ENCODE peak calls at places on chromosome 16, in seven cellular contexts. Y, C, S, Q, T, X and U are unnamed samples.

GRCh38 chr16:85498607-85499006 is 114.5 kb upstream of the GSE1 start:
- DNase-seq in Y (no peak), C (no peak), S (no peak), Q (no peak), T (no peak), X (no peak), U (peak; percentile 75)

GRCh38 chr16:11570796-11571195 is 15.9 kb downstream of the LITAF start:
- DNase-seq in Y (no peak), C (no peak), S (no peak), Q (peak; percentile 5), T (no peak), X (no peak), U (no peak)

GRCh38 chr16:82819286-82819685 is 192.5 kb downstream of the CDH13 start:
- DNase-seq in Y (no peak), C (no peak), S (no peak), Q (no peak), T (no peak), X (no peak), U (no peak)

GRCh38 chr16:14399397-14400284 is 230.4 kb downstream of the PARN start:
- DNase-seq in Y (no peak), C (peak; percentile 29), S (no peak), Q (peak; percentile 33), T (peak; percentile 25), X (peak; percentile 58), U (peak; percentile 89)

GRCh38 chr16:53147500-53148065 is 92.8 kb downstream of the CHD9 start:
- DNase-seq in Y (no peak), C (no peak), S (no peak), Q (no peak), T (no peak), X (no peak), U (no peak)

GRCh38 chr16:83830091-83830768 is 22.5 kb downstream of the HSBP1 start:
- DNase-seq in Y (no peak), C (no peak), S (no peak), Q (no peak), T (no peak), X (no peak), U (no peak)

GRCh38 chr16:2898831-2899563 is 12.7 kb upstream of the FLYWCH1 start:
- DNase-seq in Y (no peak), C (no peak), S (no peak), Q (no peak), T (no peak), X (no peak), U (no peak)

GRCh38 chr16:35732046-35732810 is 2272.8 kb downstream of the TP53TG3F start:
- DNase-seq in Y (no peak), C (no peak), S (no peak), Q (no peak), T (no peak), X (no peak), U (no peak)

GRCh38 chr16:81786321-81786720 is 7.2 kb downstream of the PLCG2 start:
- DNase-seq in Y (no peak), C (no peak), S (no peak), Q (no peak), T (no peak), X (no peak), U (no peak)

GRCh38 chr16:35746963-35747657 is 2287.7 kb downstream of the TP53TG3F start:
- DNase-seq in Y (no peak), C (no peak), S (no peak), Q (no peak), T (no peak), X (no peak), U (no peak)

GRCh38 chr16:11168386-11169065 is 87.5 kb downstream of the SOCS1 start:
- DNase-seq in Y (no peak), C (no peak), S (no peak), Q (no peak), T (peak; percentile 34), X (peak; percentile 9), U (no peak)

GRCh38 chr16:49148410-49148809 is 133.2 kb downstream of the CBLN1 start:
- DNase-seq in Y (no peak), C (no peak), S (no peak), Q (no peak), T (no peak), X (no peak), U (no peak)

GRCh38 chr16:69105501-69106361 is at the start of gene HAS3:
- DNase-seq in Y (peak; percentile 90), C (no peak), S (peak; percentile 77), Q (peak; percentile 50), T (peak; percentile 52), X (peak; percentile 70), U (no peak)

GRCh38 chr16:84700518-84701277 is 898 bp downstream of the USP10 start:
- DNase-seq in Y (no peak), C (no peak), S (peak; percentile 24), Q (no peak), T (no peak), X (no peak), U (no peak)

GRCh38 chr16:14489460-14489859 is 140.6 kb downstream of the PARN start:
- DNase-seq in Y (no peak), C (no peak), S (no peak), Q (no peak), T (no peak), X (peak; percentile 37), U (peak; percentile 64)

GRCh38 chr16:67779256-67780014 is 26.9 kb downstream of the RANBP10 start:
- DNase-seq in Y (no peak), C (no peak), S (no peak), Q (no peak), T (no peak), X (no peak), U (no peak)

GRCh38 chr16:57575468-57576277 is 33.2 kb downstream of the ADGRG5 start:
- DNase-seq in Y (no peak), C (no peak), S (no peak), Q (no peak), T (no peak), X (no peak), U (no peak)

GRCh38 chr16:57648590-57649442 is 19.3 kb upstream of the ADGRG3 start:
- DNase-seq in Y (peak; percentile 86), C (no peak), S (peak; percentile 86), Q (peak; percentile 72), T (peak; percentile 79), X (peak; percentile 88), U (peak; percentile 53)

GRCh38 chr16:55225972-55226542 is 97.9 kb upstream of the IRX6 start:
- DNase-seq in Y (no peak), C (no peak), S (no peak), Q (no peak), T (no peak), X (no peak), U (no peak)

GRCh38 chr16:27305342-27305741 is 8.4 kb upstream of the IL4R start:
- DNase-seq in Y (no peak), C (no peak), S (no peak), Q (no peak), T (no peak), X (peak; percentile 79), U (no peak)

GRCh38 chr16:49698416-49698815 is 157.5 kb downstream of the ZNF423 start:
- DNase-seq in Y (no peak), C (no peak), S (no peak), Q (peak; percentile 46), T (peak; percentile 61), X (peak; percentile 72), U (no peak)

GRCh38 chr16:23104032-23104955 is 45.0 kb downstream of the USP31 start:
- DNase-seq in Y (no peak), C (no peak), S (peak; percentile 14), Q (no peak), T (no peak), X (no peak), U (no peak)

GRCh38 chr16:11824362-11824761 is 27.0 kb downstream of the RSL1D1 start:
- DNase-seq in Y (peak; percentile 77), C (peak; percentile 14), S (peak; percentile 49), Q (peak; percentile 38), T (peak; percentile 37), X (peak; percentile 20), U (peak; percentile 53)

GRCh38 chr16:84043486-84044107 is 1.0 kb upstream of the SLC38A8 start:
- DNase-seq in Y (peak; percentile 21), C (no peak), S (no peak), Q (no peak), T (no peak), X (no peak), U (no peak)

GRCh38 chr16:80932725-80933124 is 74.0 kb downstream of the CMC2 start:
- DNase-seq in Y (no peak), C (peak; percentile 27), S (peak; percentile 38), Q (peak; percentile 48), T (peak; percentile 46), X (peak; percentile 92), U (peak; percentile 4)

GRCh38 chr16:58709338-58709737 is 24.8 kb upstream of the SLC38A7 start:
- DNase-seq in Y (no peak), C (no peak), S (no peak), Q (no peak), T (no peak), X (no peak), U (no peak)

GRCh38 chr16:89958596-89958995 is 10.0 kb downstream of the DEF8 start:
- DNase-seq in Y (no peak), C (no peak), S (no peak), Q (no peak), T (no peak), X (no peak), U (no peak)
- H3K4me3 ChIP-seq in Y (no peak overlapping the region), C (no peak overlapping the region), S (no peak overlapping the region), Q (no peak overlapping the region), T (no peak overlapping the region), X (no peak overlapping the region), U (no peak overlapping the region)

GRCh38 chr16:25038239-25038954 is 23.2 kb upstream of the ARHGAP17 start:
- DNase-seq in Y (no peak), C (no peak), S (no peak), Q (no peak), T (no peak), X (no peak), U (no peak)
- H3K27ac ChIP-seq in Y (no peak overlapping the region), C (no peak overlapping the region), S (no peak overlapping the region), Q (no peak overlapping the region), T (no peak overlapping the region), X (no peak overlapping the region), U (no peak overlapping the region)

DNA sequence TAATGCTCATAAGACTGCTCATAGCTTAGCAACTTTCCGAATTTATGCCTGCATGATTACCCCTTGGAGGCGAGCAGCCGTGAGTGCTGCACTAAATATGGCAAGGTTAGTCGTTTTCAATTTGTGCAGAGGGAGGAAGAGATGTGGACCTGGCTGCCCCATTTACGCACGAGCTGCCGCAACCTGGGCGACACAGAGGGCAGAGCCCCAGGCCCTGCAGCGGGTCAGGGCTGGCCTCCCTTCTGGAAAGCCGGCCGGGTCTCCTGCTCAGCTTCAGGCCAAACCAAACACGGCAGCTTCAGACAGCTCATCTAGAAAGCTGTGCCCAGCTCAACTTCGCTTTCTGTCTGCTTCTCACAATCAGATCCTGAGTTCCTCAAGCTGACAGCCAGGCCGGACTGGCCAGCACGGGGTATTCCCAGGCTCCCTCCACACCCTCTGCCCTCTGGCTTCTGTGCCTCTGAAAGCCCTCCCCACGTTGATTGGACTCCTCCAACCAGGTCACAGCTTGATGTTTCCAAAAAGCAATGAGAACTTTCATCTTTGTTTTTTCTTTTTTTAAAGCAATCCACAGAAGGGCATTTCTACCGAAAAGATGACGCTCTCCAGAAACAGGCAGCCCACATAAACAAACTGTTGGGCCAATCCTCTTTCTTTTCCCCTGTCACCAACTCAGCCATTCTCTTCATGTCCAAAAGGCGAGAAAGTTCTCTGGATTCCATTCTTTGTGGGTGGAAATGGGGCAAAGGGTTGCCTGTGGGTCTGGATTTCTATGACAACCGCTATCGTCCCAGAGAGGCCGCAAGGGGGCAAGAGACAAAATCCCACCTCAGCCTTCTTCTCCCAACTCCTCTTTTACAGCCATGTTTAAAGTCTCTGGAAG is 189.1 kb downstream of the ZFHX3 start:
- DNase-seq in Y (peak; percentile 25), C (peak; percentile 14), S (no peak), Q (no peak), T (no peak), X (peak; percentile 74), U (no peak)
- TF ChIP-seq CTCF in Y (no peak), C (no peak), S (no peak), Q (no peak), T (no peak), X (no peak), U (no peak)

GRCh38 chr16:47310792-47311211 is 150.1 kb downstream of the ITFG1 start:
- DNase-seq in Y (no peak), C (no peak), S (no peak), Q (no peak), T (no peak), X (no peak), U (no peak)
- H3K4me3 ChIP-seq in Y (no peak overlapping the region), C (no peak overlapping the region), S (no peak overlapping the region), Q (no peak overlapping the region), T (no peak overlapping the region), X (no peak overlapping the region), U (no peak overlapping the region)